ENCODE peak calls at places on chromosomes 4 and X, in six cellular contexts. W is thoracic aorta, Z is Peyer's patch, E is GM23338, Y is PC-3, D is HCT116. I is an unnamed sample. For H3K27me3, the result is how much of the 10 kb centered on the place peaks cover.

GRCh38 chr4:109214622-109215350 is 87.7 kb downstream of the COL25A1 start:
- DNase-seq in E (no peak), Y (no peak), D (no peak), W (no peak), Z (no peak), I (no peak)

GRCh38 chr4:73653695-73654106 is 33.5 kb upstream of the RASSF6 start:
- DNase-seq in E (peak), Y (peak), D (peak), Z (peak), W (no peak), I (no peak)

GRCh38 chr4:102734591-102735385 is 26.0 kb downstream of the MANBA start:
- DNase-seq in D (no peak), Z (peak), E (no peak), W (no peak), Y (peak), I (peak)

GRCh38 chrX:48956728-48957414 is 536 bp downstream of the OTUD5 start:
- DNase-seq in W (no peak), D (no peak), E (no peak), Z (no peak), Y (no peak), I (no peak)

GRCh38 chrX:25207803-25208202 is 192.0 kb upstream of the ARX start:
- DNase-seq in D (no peak), E (no peak), Z (no peak), W (no peak), Y (no peak), I (no peak)

GRCh38 chrX:109886122-109886761 is 116.7 kb upstream of the TMEM164 start:
- DNase-seq in D (peak), E (peak), W (no peak), Z (no peak), Y (peak), I (peak)

GRCh38 chr4:52714597-52715254 is 36.5 kb downstream of the ERVMER34-1 start:
- DNase-seq in Z (no peak), E (no peak), W (no peak), Y (no peak), D (no peak), I (no peak)

GRCh38 chr4:106809083-106809482 is 227.0 kb downstream of the DKK2 start:
- DNase-seq in D (peak), Z (no peak), E (peak), Y (peak), W (no peak), I (peak)

GRCh38 chrX:22122510-22122909 is 90.4 kb downstream of the PHEX start:
- DNase-seq in Z (no peak), E (no peak), Y (peak), D (no peak), W (peak), I (peak)

GRCh38 chr4:146640459-146641061 is 1.9 kb downstream of the POU4F2 start:
- DNase-seq in Y (no peak), D (no peak), Z (no peak), W (no peak), E (peak), I (no peak)

GRCh38 chr4:146640021-146640425 is 1.3 kb downstream of the POU4F2 start:
- DNase-seq in E (no peak), Z (no peak), Y (no peak), W (no peak), D (no peak), I (no peak)

GRCh38 chr4:146637853-146638800 is 566 bp upstream of the POU4F2 start:
- DNase-seq in E (peak), W (no peak), Z (no peak), Y (no peak), D (no peak), I (no peak)

GRCh38 chr4:146639414-146639814 is 721 bp downstream of the POU4F2 start:
- DNase-seq in Z (no peak), W (no peak), D (no peak), E (no peak), Y (no peak), I (no peak)

DNA sequence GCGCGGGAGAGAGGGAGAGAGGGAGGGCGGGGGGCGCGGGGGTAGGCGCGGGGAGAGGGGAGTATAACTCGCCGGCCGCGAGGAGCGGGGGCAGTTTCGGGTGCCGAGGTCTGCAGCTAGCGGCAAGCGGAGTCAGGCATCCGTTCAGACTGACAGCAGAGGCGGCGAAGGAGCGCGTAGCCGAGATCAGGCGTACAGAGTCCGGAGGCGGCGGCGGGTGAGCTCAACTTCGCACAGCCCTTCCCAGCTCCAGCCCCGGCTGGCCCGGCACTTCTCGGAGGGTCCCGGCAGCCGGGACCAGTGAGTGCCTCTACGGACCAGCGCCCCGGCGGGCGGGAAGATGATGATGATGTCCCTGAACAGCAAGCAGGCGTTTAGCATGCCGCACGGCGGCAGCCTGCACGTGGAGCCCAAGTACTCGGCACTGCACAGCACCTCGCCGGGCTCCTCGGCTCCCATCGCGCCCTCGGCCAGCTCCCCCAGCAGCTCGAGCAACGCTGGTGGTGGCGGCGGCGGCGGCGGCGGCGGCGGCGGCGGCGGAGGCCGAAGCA is at the start of gene POU4F2:
- DNase-seq in D (no peak), Z (no peak), W (no peak), E (peak), Y (no peak), I (no peak)
- H3K27me3 ChIP-seq in D (under half), Z (under half), W (under half), E (half or more), Y (under half), I (half or more)

GRCh38 chr4:95839891-95840290 is at the start of gene PDHA2:
- DNase-seq in E (peak), Y (no peak), W (no peak), Z (no peak), D (no peak), I (no peak)

GRCh38 chr4:95835672-95836071 is 4.2 kb upstream of the PDHA2 start:
- DNase-seq in Y (peak), Z (no peak), D (peak), W (no peak), E (peak), I (no peak)

GRCh38 chr4:95833652-95834276 is 6.1 kb upstream of the PDHA2 start:
- DNase-seq in W (no peak), D (no peak), Z (no peak), E (no peak), Y (no peak), I (no peak)

GRCh38 chr4:95838192-95838591 is 1.7 kb upstream of the PDHA2 start:
- DNase-seq in W (no peak), E (peak), D (no peak), Y (no peak), Z (no peak), I (no peak)
- H3K4me3 ChIP-seq in W (no peak), E (no peak), D (no peak), Y (no peak), Z (no peak), I (no peak)

DNA sequence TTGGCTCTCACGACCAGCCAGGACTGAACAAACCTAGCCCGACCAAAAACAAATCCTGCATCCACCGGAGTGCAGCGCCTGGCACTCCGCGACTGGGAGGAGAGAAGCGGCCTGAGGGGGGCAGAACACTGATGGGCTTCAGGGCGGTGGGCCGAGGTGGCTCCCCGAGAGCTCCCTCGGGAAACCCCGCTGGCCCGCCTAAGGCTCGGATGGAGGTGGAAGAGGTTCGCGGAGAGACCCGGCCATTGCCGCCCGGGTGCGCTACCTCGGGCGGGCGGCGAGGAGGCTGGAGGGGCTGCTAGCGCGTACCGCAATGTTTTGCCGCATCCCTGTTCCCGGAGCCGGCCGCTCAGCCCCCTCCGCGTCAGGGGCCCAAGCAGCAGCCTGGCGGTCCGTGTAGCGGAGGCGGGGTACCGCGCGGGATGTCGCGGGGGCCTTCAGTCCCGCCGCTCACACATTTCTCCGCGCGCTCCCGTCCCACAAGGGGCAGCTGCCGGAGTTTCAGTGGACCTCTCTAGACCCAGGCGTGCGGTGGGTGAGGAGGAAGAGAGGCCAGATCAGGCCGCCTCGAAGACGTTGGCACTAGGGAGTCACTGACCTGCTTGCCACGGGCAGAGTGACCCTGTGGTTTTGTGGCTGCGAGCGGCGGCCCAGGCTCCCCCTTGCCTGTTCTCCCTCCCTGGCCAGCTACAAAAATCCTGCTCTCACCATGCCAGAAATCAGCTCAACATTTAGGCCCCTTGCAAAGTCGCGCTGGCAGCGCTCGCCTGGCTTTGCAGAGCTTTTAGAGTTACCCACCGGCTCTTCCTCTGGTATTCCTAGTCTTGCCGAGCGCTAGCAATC is 2.1 kb downstream of the SLITRK4 start:
- DNase-seq in E (peak), Z (no peak), D (no peak), W (no peak), Y (peak), I (no peak)
- H3K27me3 ChIP-seq in E (under half), Z (under half), D (under half), W (under half), Y (under half), I (under half)

DNA sequence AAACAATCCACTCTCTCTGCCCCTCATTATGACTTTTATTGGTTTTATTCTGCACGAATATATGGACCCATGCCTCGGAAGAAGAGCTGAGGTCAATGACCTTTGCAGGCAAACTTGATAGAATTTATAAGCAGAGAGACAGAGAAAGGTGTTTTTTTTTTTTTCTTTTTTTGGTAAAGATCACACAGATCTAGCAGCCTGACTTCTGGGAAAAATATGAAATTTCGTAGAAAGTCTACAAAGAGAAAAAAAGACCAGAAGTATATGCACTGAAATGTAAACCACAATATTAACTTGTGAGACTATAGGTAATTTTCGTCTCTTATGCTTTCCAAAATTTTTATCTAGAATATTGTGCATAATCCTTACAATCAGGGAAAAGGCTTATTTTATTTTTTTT is 61.6 kb downstream of the LEF1 start:
- DNase-seq in Y (no peak), D (no peak), Z (no peak), W (no peak), E (no peak), I (no peak)
- H3K4me3 ChIP-seq in Y (no peak), D (no peak), Z (no peak), W (no peak), E (no peak), I (no peak)